ENCODE peak calls at places on chromosomes 13 and 19, in ten cellular contexts. V is dorsolateral prefrontal cortex, C is body of pancreas, Q is mammary epithelial cell, L is upper lobe of left lung, D is Calu3, G is ureter, E is left cardiac atrium, K is KG1, H is HFFc6. I is an unnamed sample.

GRCh38 chr13:19713186-19713965 is 69.4 kb downstream of the PSPC1 start:
- DNase-seq in C (no peak), E (no peak), Q (peak), V (no peak), H (peak), L (no peak), G (no peak), K (no peak), D (no peak), I (no peak)

GRCh38 chr19:33438987-33439781 is 65.7 kb downstream of the CEBPG start:
- DNase-seq in D (no peak), E (peak), Q (no peak), K (no peak), V (peak), C (no peak), L (no peak), H (no peak), G (no peak), I (no peak)

GRCh38 chr19:3186891-3187661 is 1.3 kb downstream of the NCLN start:
- DNase-seq in L (no peak), C (no peak), Q (no peak), K (no peak), V (no peak), D (no peak), H (no peak), G (no peak), E (peak), I (no peak)

GRCh38 chr19:48454150-48454730 is 1.1 kb upstream of the KCNJ14 start:
- DNase-seq in L (no peak), K (no peak), D (no peak), E (no peak), G (no peak), V (no peak), C (no peak), Q (no peak), H (no peak), I (no peak)

GRCh38 chr13:109918179-109918651 is 131.8 kb upstream of the IRS2 start:
- DNase-seq in D (no peak), Q (no peak), G (no peak), H (no peak), E (no peak), V (no peak), C (no peak), L (no peak), K (no peak), I (no peak)

GRCh38 chr13:28034256-28034655 is 45.8 kb upstream of the URAD start:
- DNase-seq in G (no peak), Q (no peak), K (no peak), C (no peak), V (no peak), H (no peak), L (no peak), D (no peak), E (no peak), I (no peak)

GRCh38 chr19:41595258-41595889 is 19.4 kb downstream of the CEACAM21 start:
- DNase-seq in D (peak), K (peak), V (no peak), L (peak), C (peak), E (peak), Q (peak), G (peak), H (peak), I (peak)

GRCh38 chr13:108643646-108644353 is 14.4 kb downstream of the MYO16 start:
- DNase-seq in C (no peak), L (no peak), V (no peak), H (no peak), E (no peak), D (no peak), Q (no peak), G (no peak), K (no peak), I (no peak)

GRCh38 chr13:54144809-54145208 is 1116.2 kb downstream of the OLFM4 start:
- DNase-seq in K (no peak), G (no peak), V (no peak), L (no peak), D (no peak), H (no peak), Q (no peak), C (no peak), E (no peak), I (no peak)

GRCh38 chr19:17836530-17836929 is 11.3 kb downstream of the JAK3 start:
- DNase-seq in Q (no peak), H (no peak), E (no peak), D (no peak), K (no peak), L (no peak), C (no peak), V (no peak), G (no peak), I (no peak)

GRCh38 chr13:91574756-91575155 is 176.3 kb downstream of the GPC5 start:
- DNase-seq in G (no peak), E (no peak), Q (no peak), K (no peak), V (no peak), H (no peak), D (no peak), L (no peak), C (no peak), I (no peak)

GRCh38 chr19:41563847-41564514 is 12.0 kb upstream of the CEACAM21 start:
- DNase-seq in D (peak), H (no peak), E (no peak), K (no peak), Q (peak), C (no peak), L (no peak), V (no peak), G (no peak), I (peak)

GRCh38 chr13:96003304-96003703 is 49.9 kb downstream of the UGGT2 start:
- DNase-seq in C (no peak), D (no peak), G (no peak), H (peak), K (no peak), E (no peak), L (no peak), Q (peak), V (no peak), I (no peak)

GRCh38 chr19:51771369-51771768 is 10.4 kb downstream of the FPR2 start:
- DNase-seq in G (no peak), D (no peak), E (no peak), V (no peak), K (no peak), H (no peak), L (peak), C (no peak), Q (no peak), I (no peak)

GRCh38 chr13:19860884-19861655 is 2.4 kb downstream of the ZMYM5 start:
- DNase-seq in L (peak), V (no peak), E (no peak), Q (peak), D (peak), K (no peak), G (no peak), H (peak), C (no peak), I (peak)

GRCh38 chr19:49997709-49998108 is 27.5 kb downstream of the VRK3 start:
- DNase-seq in E (no peak), G (no peak), H (no peak), L (no peak), C (no peak), D (peak), Q (peak), K (no peak), V (no peak), I (peak)

GRCh38 chr19:6613711-6614110 is 22.8 kb upstream of the CD70 start:
- DNase-seq in L (no peak), G (no peak), K (no peak), H (no peak), V (no peak), D (no peak), C (no peak), E (no peak), Q (peak), I (peak)

GRCh38 chr13:32969516-32969941 is 46.7 kb upstream of the KL start:
- DNase-seq in D (no peak), V (no peak), E (no peak), L (no peak), K (no peak), C (no peak), H (peak), Q (no peak), G (no peak), I (no peak)

GRCh38 chr19:28504727-28505126 is 708.2 kb downstream of the UQCRFS1 start:
- DNase-seq in K (no peak), G (peak), L (no peak), D (no peak), Q (no peak), H (no peak), E (no peak), C (no peak), V (no peak), I (no peak)

GRCh38 chr19:31969955-31970545 is 375.4 kb upstream of the ZNF507 start:
- DNase-seq in K (no peak), G (no peak), C (no peak), D (no peak), H (no peak), Q (no peak), E (no peak), V (no peak), L (no peak), I (no peak)

GRCh38 chr13:114059946-114060860 is 72.2 kb downstream of the RASA3 start:
- DNase-seq in C (no peak), D (no peak), H (no peak), K (no peak), V (no peak), Q (no peak), E (no peak), G (no peak), L (no peak), I (no peak)

GRCh38 chr13:97302611-97303010 is 80.5 kb downstream of the MBNL2 start:
- DNase-seq in K (no peak), C (no peak), G (no peak), L (no peak), V (no peak), Q (no peak), E (no peak), D (no peak), H (no peak), I (no peak)

GRCh38 chr19:40519352-40520322 is 52.8 kb downstream of the SPTBN4 start:
- DNase-seq in C (no peak), K (no peak), H (no peak), D (peak), Q (peak), L (peak), E (no peak), G (no peak), V (no peak), I (no peak)

GRCh38 chr13:48178126-48178525 is 54.9 kb upstream of the ITM2B start:
- DNase-seq in E (no peak), K (no peak), Q (no peak), H (no peak), C (no peak), V (no peak), D (no peak), L (no peak), G (no peak), I (no peak)

GRCh38 chr19:44644391-44645016 is 794 bp downstream of the PVR start:
- DNase-seq in G (no peak), H (peak), K (no peak), L (peak), C (peak), V (no peak), E (peak), D (peak), Q (peak), I (no peak)

GRCh38 chr19:5951338-5951861 is 26.5 kb downstream of the RANBP3 start:
- DNase-seq in Q (no peak), C (no peak), E (peak), G (no peak), H (no peak), D (no peak), K (no peak), V (no peak), L (peak), I (no peak)

GRCh38 chr19:55239004-55239403 is 10.4 kb upstream of the TMEM86B start:
- DNase-seq in Q (no peak), H (no peak), V (no peak), C (no peak), E (no peak), G (no peak), D (no peak), L (no peak), K (no peak), I (no peak)

GRCh38 chr19:12778020-12778904 is 2.9 kb upstream of the HOOK2 start:
- DNase-seq in V (no peak), C (peak), D (peak), Q (peak), H (peak), L (peak), E (peak), G (peak), K (no peak), I (peak)

GRCh38 chr19:35206379-35206778 is 22.2 kb downstream of the FAM187B start:
- DNase-seq in L (no peak), V (no peak), D (no peak), K (no peak), H (no peak), Q (no peak), G (peak), E (no peak), C (no peak), I (peak)

GRCh38 chr19:11624064-11624463 is 26.8 kb downstream of the ZNF627 start:
- DNase-seq in G (no peak), K (no peak), E (no peak), H (no peak), C (no peak), V (no peak), L (no peak), Q (peak), D (no peak), I (no peak)

GRCh38 chr19:5018224-5019015 is 49.5 kb downstream of the KDM4B start:
- DNase-seq in C (no peak), D (no peak), K (no peak), G (no peak), E (no peak), L (no peak), Q (no peak), V (no peak), H (peak), I (no peak)

GRCh38 chr19:2537544-2537943 is 61.6 kb downstream of the GADD45B start:
- DNase-seq in K (no peak), V (no peak), L (no peak), E (no peak), H (no peak), D (no peak), Q (no peak), G (no peak), C (no peak), I (peak)

GRCh38 chr19:50717026-50717723 is 2.4 kb downstream of the SHANK1 start:
- DNase-seq in V (no peak), Q (no peak), D (no peak), E (no peak), H (no peak), G (no peak), K (no peak), C (no peak), L (no peak), I (no peak)

GRCh38 chr13:77696006-77696862 is 1.3 kb upstream of the SLAIN1 start:
- DNase-seq in H (no peak), C (no peak), K (no peak), D (no peak), E (no peak), G (no peak), V (no peak), Q (no peak), L (no peak), I (no peak)

I was measured in activated CD4-positive, alpha-beta memory T cell treated with anti-CD3 and anti-CD28 coated beads, Interleukin-2, amount 10 ng/mL, durations not matched to agents 7 days and 5 days.